ENCODE peak calls at places on chromosomes 7 and 10, in four cellular contexts. One of them, this sample, is unnamed.
A peak's percentile ranks its signal among the peaks of the same experiment; 100 is the strongest.

GRCh38 chr10:18681366-18681765 is 22.1 kb downstream of the ARL5B start:
- DNase-seq in fibroblast of gingiva: peak; percentile 63
- DNase-seq in AG04450: no peak
- DNase-seq in mesendoderm: no peak
- DNase-seq in this sample: no peak

GRCh38 chr10:116769791-116770190 is 27.4 kb upstream of the HSPA12A start:
- DNase-seq in fibroblast of gingiva: peak; percentile 7
- DNase-seq in AG04450: no peak
- DNase-seq in mesendoderm: no peak
- DNase-seq in this sample: no peak

GRCh38 chr7:24905996-24906770 is 73.8 kb downstream of the OSBPL3 start:
- DNase-seq in fibroblast of gingiva: no peak
- DNase-seq in AG04450: no peak
- DNase-seq in mesendoderm: peak; percentile 42
- DNase-seq in this sample: no peak

GRCh38 chr7:121485457-121486243 is 89.5 kb upstream of the FAM3C start:
- DNase-seq in fibroblast of gingiva: peak; percentile 57
- DNase-seq in AG04450: no peak
- DNase-seq in mesendoderm: no peak
- DNase-seq in this sample: no peak

GRCh38 chr10:48522011-48522765 is 82.7 kb downstream of the ARHGAP22 start:
- DNase-seq in fibroblast of gingiva: no peak
- DNase-seq in AG04450: no peak
- DNase-seq in mesendoderm: no peak
- DNase-seq in this sample: no peak

GRCh38 chr7:14747701-14748100 is 154.8 kb downstream of the DGKB start:
- DNase-seq in fibroblast of gingiva: no peak
- DNase-seq in AG04450: no peak
- DNase-seq in mesendoderm: no peak
- DNase-seq in this sample: no peak

GRCh38 chr7:157759246-157759805 is 422.5 kb downstream of the DNAJB6 start:
- DNase-seq in fibroblast of gingiva: no peak
- DNase-seq in AG04450: no peak
- DNase-seq in mesendoderm: no peak
- DNase-seq in this sample: no peak

GRCh38 chr10:21732067-21732772 is 198.2 kb downstream of the MLLT10 start:
- DNase-seq in fibroblast of gingiva: peak; percentile 76
- DNase-seq in AG04450: peak; percentile 61
- DNase-seq in mesendoderm: peak; percentile 93
- DNase-seq in this sample: peak; percentile 26

GRCh38 chr7:115274-115911 is 77.0 kb upstream of the FAM20C start:
- DNase-seq in fibroblast of gingiva: peak; percentile 91
- DNase-seq in AG04450: no peak
- DNase-seq in mesendoderm: no peak
- DNase-seq in this sample: no peak

GRCh38 chr7:154497751-154498150 is 445.6 kb downstream of the DPP6 start:
- DNase-seq in fibroblast of gingiva: no peak
- DNase-seq in AG04450: no peak
- DNase-seq in mesendoderm: no peak
- DNase-seq in this sample: no peak

GRCh38 chr7:130486114-130486962 is 5.5 kb upstream of the MEST start:
- DNase-seq in fibroblast of gingiva: no peak
- DNase-seq in AG04450: no peak
- DNase-seq in mesendoderm: peak; percentile 98
- DNase-seq in this sample: peak; percentile 87

GRCh38 chr7:51014811-51015210 is 232.1 kb upstream of the GRB10 start:
- DNase-seq in fibroblast of gingiva: no peak
- DNase-seq in AG04450: no peak
- DNase-seq in mesendoderm: no peak
- DNase-seq in this sample: no peak

GRCh38 chr7:39664585-39664984 is 41.2 kb downstream of the RALA start:
- DNase-seq in fibroblast of gingiva: no peak
- DNase-seq in AG04450: no peak
- DNase-seq in mesendoderm: no peak
- DNase-seq in this sample: no peak

GRCh38 chr10:87775766-87776165 is 42.3 kb downstream of the ATAD1 start:
- DNase-seq in fibroblast of gingiva: peak; percentile 36
- DNase-seq in AG04450: no peak
- DNase-seq in mesendoderm: no peak
- DNase-seq in this sample: no peak

GRCh38 chr7:99037327-99037940 is 106.5 kb downstream of the SMURF1 start:
- DNase-seq in fibroblast of gingiva: no peak
- DNase-seq in AG04450: no peak
- DNase-seq in mesendoderm: no peak
- DNase-seq in this sample: no peak

GRCh38 chr7:1725199-1725701 is 55.2 kb downstream of the ELFN1 start:
- DNase-seq in fibroblast of gingiva: no peak
- DNase-seq in AG04450: no peak
- DNase-seq in mesendoderm: no peak
- DNase-seq in this sample: peak; percentile 18

GRCh38 chr7:159031135-159031701 is 113.4 kb downstream of the VIPR2 start:
- DNase-seq in fibroblast of gingiva: no peak
- DNase-seq in AG04450: no peak
- DNase-seq in mesendoderm: peak; percentile 26
- DNase-seq in this sample: peak; percentile 11

GRCh38 chr7:53383131-53383530 is 347.7 kb downstream of the POM121L12 start:
- DNase-seq in fibroblast of gingiva: no peak
- DNase-seq in AG04450: no peak
- DNase-seq in mesendoderm: peak; percentile 63
- DNase-seq in this sample: no peak

GRCh38 chr7:73442903-73443542 is 9.4 kb downstream of the FZD9 start:
- DNase-seq in fibroblast of gingiva: no peak
- DNase-seq in AG04450: no peak
- DNase-seq in mesendoderm: peak; percentile 57
- DNase-seq in this sample: no peak

GRCh38 chr10:28541695-28542365 is 8.9 kb downstream of the WAC start:
- DNase-seq in fibroblast of gingiva: no peak
- DNase-seq in AG04450: no peak
- DNase-seq in mesendoderm: peak; percentile 49
- DNase-seq in this sample: no peak